ENCODE peak calls at places on chromosomes 1 and 21, in four cellular contexts. Y, U, C and T are unnamed samples.

GRCh38 chr1:6180215-6180577 is at the start of gene CHD5:
- DNase-seq in U (no peak), Y (no peak), C (no peak), T (no peak)

GRCh38 chr21:43658769-43659135 is 536 bp downstream of the HSF2BP start:
- DNase-seq in U (peak; percentile 30), Y (peak; percentile 25), C (no peak), T (peak; percentile 73)

GRCh38 chr1:153490272-153491051 is 30.0 kb upstream of the S100A7 start:
- DNase-seq in Y (peak; percentile 89), U (peak; percentile 67), C (no peak), T (peak; percentile 89)

GRCh38 chr1:47023268-47024137 is at the start of gene CYP4X1:
- DNase-seq in Y (peak; percentile 15), C (no peak), U (peak; percentile 68), T (peak; percentile 64)

GRCh38 chr21:45865106-45865835 is 116.3 kb upstream of the COL6A1 start:
- DNase-seq in U (no peak), Y (no peak), C (no peak), T (no peak)

GRCh38 chr1:94798054-94798453 is 22.1 kb upstream of the SLC44A3 start:
- DNase-seq in Y (no peak), U (no peak), C (no peak), T (no peak)

GRCh38 chr1:56915960-56916359 is 49.9 kb downstream of the C8B start:
- DNase-seq in C (no peak), U (peak; percentile 25), Y (no peak), T (no peak)

GRCh38 chr21:32114434-32115063 is 164.3 kb downstream of the MIS18A start:
- DNase-seq in Y (no peak), U (no peak), C (no peak), T (no peak)

GRCh38 chr1:17075470-17076255 is 21.8 kb upstream of the SDHB start:
- DNase-seq in Y (no peak), C (peak; percentile 72), U (no peak), T (no peak)

GRCh38 chr1:167059045-167059728 is 31.0 kb downstream of the GPA33 start:
- DNase-seq in Y (peak; percentile 74), C (peak; percentile 87), U (peak; percentile 67), T (peak; percentile 80)

GRCh38 chr1:112549590-112549989 is 40.8 kb downstream of the WNT2B start:
- DNase-seq in Y (no peak), C (no peak), U (no peak), T (no peak)

GRCh38 chr1:32981003-32981909 is 16.6 kb upstream of the RNF19B start:
- DNase-seq in U (no peak), Y (no peak), C (no peak), T (no peak)

GRCh38 chr1:111221633-111222286 is 5.8 kb upstream of the CHI3L2 start:
- DNase-seq in U (no peak), Y (no peak), C (peak; percentile 31), T (no peak)
- H3K4me1 ChIP-seq in U (peaks cover 8% of the 10 kb centered on the region), Y (no peaks in the 10 kb centered on the region), C (peaks cover 24% of the 10 kb centered on the region), T (no peaks in the 10 kb centered on the region)

DNA sequence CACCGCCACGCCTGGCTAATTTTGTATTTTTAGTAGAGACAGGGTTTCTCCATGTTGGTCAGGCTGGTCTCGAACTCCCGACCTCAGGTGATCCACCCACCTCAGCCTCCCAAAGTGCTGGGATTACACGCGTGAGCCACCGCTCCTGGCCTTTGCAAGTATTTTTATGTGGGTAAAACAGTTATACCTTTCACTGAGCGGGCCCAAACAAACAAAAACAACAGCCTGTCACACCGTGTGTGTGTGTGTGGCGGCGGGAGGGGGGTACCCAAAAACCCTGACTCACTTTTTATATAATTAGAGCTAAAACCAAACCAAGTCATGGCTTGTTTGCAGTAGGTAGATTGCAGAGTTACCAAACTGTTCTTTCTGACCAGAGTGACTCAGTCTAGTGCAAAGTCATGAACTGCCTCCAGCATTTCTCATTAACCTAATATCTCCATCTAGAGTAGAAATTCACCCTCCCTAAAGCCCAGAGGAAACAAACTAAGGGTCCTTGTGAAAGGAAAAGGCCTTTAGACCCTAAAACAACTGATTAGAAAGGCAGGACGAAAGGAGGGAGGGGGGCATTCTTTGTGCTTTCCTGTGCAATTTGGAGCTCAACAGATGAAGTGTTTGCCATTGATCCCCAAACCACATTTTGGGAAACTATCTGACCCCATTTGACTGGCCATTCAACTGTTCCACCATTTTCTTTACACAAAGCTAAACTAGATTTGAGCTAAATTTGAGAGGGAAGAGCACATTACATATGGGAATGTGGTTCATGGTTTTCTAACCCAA is 181.0 kb downstream of the DHRS3 start:
- DNase-seq in C (no peak), Y (no peak), U (no peak), T (no peak)
- H3K4me1 ChIP-seq in C (no peaks in the 10 kb centered on the region), Y (peaks cover 8% of the 10 kb centered on the region), U (peaks cover 89% of the 10 kb centered on the region), T (peaks cover 33% of the 10 kb centered on the region)

GRCh38 chr1:214441119-214441518 is 110.3 kb downstream of the PTPN14 start:
- DNase-seq in U (no peak), C (no peak), Y (no peak), T (no peak)

GRCh38 chr1:214438530-214438929 is 112.9 kb downstream of the PTPN14 start:
- DNase-seq in U (no peak), C (no peak), Y (no peak), T (no peak)

GRCh38 chr1:214439352-214440119 is 111.9 kb downstream of the PTPN14 start:
- DNase-seq in U (no peak), C (peak; percentile 45), Y (peak; percentile 57), T (no peak)

GRCh38 chr1:214438059-214438458 is 113.3 kb downstream of the PTPN14 start:
- DNase-seq in C (no peak), Y (no peak), U (peak; percentile 16), T (peak; percentile 59)

GRCh38 chr1:214440219-214440965 is 111.0 kb downstream of the PTPN14 start:
- DNase-seq in Y (no peak), C (no peak), U (no peak), T (no peak)
- H3K4me1 ChIP-seq in Y (peaks cover 3% of the 10 kb centered on the region), C (peaks cover 12% of the 10 kb centered on the region), U (peaks cover 55% of the 10 kb centered on the region), T (peaks cover 61% of the 10 kb centered on the region)

DNA sequence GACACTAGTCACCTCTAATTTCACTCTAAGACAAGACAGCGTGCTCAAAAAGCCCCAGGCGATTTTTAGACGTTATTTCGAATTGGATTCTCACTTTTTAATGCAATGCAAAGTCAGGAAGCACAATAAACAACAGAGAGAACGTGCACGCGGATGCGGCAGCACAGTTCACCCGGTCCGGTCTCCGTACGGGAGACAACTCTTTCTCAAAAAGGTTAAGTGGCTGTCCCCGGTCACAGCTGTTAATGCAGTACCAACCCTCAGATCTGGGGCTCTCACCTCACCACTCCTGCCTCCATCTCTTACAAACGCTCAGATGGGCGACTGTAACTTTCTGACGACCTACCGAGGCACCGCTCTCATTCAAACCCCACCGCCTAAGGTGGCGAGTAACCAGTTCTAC is 1.2 kb downstream of the HP1BP3 start:
- DNase-seq in U (no peak), C (no peak), Y (no peak), T (no peak)
- H3K4me1 ChIP-seq in U (peaks cover 63% of the 10 kb centered on the region), C (peaks cover 27% of the 10 kb centered on the region), Y (no peaks in the 10 kb centered on the region), T (peaks cover 43% of the 10 kb centered on the region)

GRCh38 chr1:205301842-205302588 is 19.5 kb downstream of the NUAK2 start:
- DNase-seq in U (no peak), C (no peak), Y (no peak), T (no peak)

GRCh38 chr1:205303247-205303888 is 18.2 kb downstream of the NUAK2 start:
- DNase-seq in U (no peak), Y (no peak), C (no peak), T (no peak)

GRCh38 chr1:205300149-205300548 is 21.4 kb downstream of the NUAK2 start:
- DNase-seq in C (no peak), Y (no peak), U (no peak), T (no peak)

GRCh38 chr1:205304046-205304694 is 17.4 kb downstream of the NUAK2 start:
- DNase-seq in Y (no peak), C (no peak), U (no peak), T (no peak)

DNA sequence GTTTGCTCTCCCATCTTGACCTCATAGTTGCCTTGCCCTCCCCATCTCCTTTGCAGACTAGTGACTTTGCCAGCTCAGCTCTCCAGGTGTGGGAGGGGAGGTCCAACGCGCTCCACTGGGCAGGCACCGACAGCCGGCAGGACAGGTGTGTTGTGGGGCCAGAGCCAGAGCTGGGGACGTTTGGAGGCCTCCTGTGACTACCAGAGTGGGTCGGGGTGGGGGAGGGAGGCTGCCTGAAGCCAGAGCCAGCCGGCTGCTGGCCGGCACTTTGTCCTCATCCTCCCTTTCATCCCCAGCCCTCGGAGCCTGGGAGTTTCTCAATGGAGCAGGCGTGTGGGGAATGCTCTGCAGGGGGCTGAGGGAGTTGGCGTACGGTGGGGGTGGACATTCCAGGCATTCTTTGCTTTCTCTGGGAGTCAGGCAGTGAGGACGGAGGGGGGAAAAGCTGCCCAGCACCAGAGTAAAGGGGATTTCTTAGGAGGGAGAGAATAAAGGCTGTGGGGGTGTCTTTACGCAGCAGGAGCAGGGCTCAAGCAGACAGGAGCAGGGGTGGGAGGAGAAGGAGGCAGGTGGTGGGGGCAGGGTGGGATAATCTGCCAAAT is 20.2 kb downstream of the NUAK2 start:
- DNase-seq in Y (peak; percentile 71), C (peak; percentile 96), U (no peak), T (no peak)
- H3K4me1 ChIP-seq in Y (no peaks in the 10 kb centered on the region), C (peaks cover 47% of the 10 kb centered on the region), U (peaks cover 6% of the 10 kb centered on the region), T (no peaks in the 10 kb centered on the region)

GRCh38 chr1:204150702-204151561 is 912 bp downstream of the ETNK2 start:
- DNase-seq in U (no peak), Y (peak; percentile 57), C (peak; percentile 37), T (peak; percentile 43)
- H3K4me1 ChIP-seq in U (peaks cover 25% of the 10 kb centered on the region), Y (no peaks in the 10 kb centered on the region), C (no peaks in the 10 kb centered on the region), T (no peaks in the 10 kb centered on the region)